ENCODE peak calls at places on chromosome 1, in nine cellular contexts. I is adrenal gland, X is lower leg skin, N is esophagus squamous epithelium, W is Peyer's patch, G is H54, F is tibial nerve, O is H1, D is NB4. B is an unnamed sample.

GRCh38 chr1:45620588-45621500 is 3.0 kb downstream of the CCDC17 start:
- DNase-seq in I (peak; percentile 29), X (no peak), N (no peak), W (no peak), G (no peak), F (no peak), O (peak; percentile 56), D (peak; percentile 11), B (no peak)

GRCh38 chr1:8120693-8121260 is 94.7 kb upstream of the ERRFI1 start:
- DNase-seq in I (no peak), X (no peak), N (no peak), W (no peak), G (no peak), F (no peak), O (no peak), D (peak; percentile 26), B (no peak)

GRCh38 chr1:50108497-50109073 is at the start of gene ELAVL4:
- DNase-seq in I (no peak), X (no peak), N (no peak), W (no peak), G (no peak), F (no peak), O (no peak), D (peak; percentile 55), B (no peak)

GRCh38 chr1:99784809-99785255 is 18.4 kb upstream of the FRRS1 start:
- DNase-seq in I (no peak), X (no peak), N (no peak), W (no peak), G (no peak), F (no peak), O (no peak), D (no peak), B (no peak)

GRCh38 chr1:172970186-172970585 is 80.6 kb downstream of the TNFSF18 start:
- DNase-seq in I (no peak), X (no peak), N (no peak), W (no peak), G (no peak), F (no peak), O (no peak), D (no peak), B (no peak)

GRCh38 chr1:183783896-183784637 is 20.9 kb upstream of the RGL1 start:
- DNase-seq in I (peak; percentile 69), X (no peak), N (no peak), W (no peak), G (peak; percentile 16), F (peak; percentile 51), O (no peak), D (no peak), B (no peak)

GRCh38 chr1:235074335-235075120 is 54.1 kb downstream of the TOMM20 start:
- DNase-seq in I (no peak), X (peak; percentile 56), N (no peak), W (peak; percentile 58), G (no peak), F (no peak), O (no peak), D (peak; percentile 84), B (no peak)

GRCh38 chr1:170445096-170445495 is 86.9 kb upstream of the GORAB start:
- DNase-seq in I (no peak), X (no peak), N (no peak), W (no peak), G (no peak), F (no peak), O (no peak), D (no peak), B (no peak)

GRCh38 chr1:92446990-92447681 is 39.6 kb downstream of the GFI1 start:
- DNase-seq in I (no peak), X (no peak), N (no peak), W (no peak), G (no peak), F (no peak), O (no peak), D (peak; percentile 30), B (no peak)

GRCh38 chr1:27447399-27447798 is 42.6 kb downstream of the WASF2 start:
- DNase-seq in I (no peak), X (no peak), N (no peak), W (no peak), G (no peak), F (no peak), O (no peak), D (no peak), B (no peak)

GRCh38 chr1:147080013-147080661 is 92.1 kb downstream of the PRKAB2 start:
- DNase-seq in I (no peak), X (no peak), N (no peak), W (no peak), G (no peak), F (no peak), O (peak; percentile 72), D (peak; percentile 4), B (no peak)

GRCh38 chr1:96080925-96081324 is 640.7 kb upstream of the PTBP2 start:
- DNase-seq in I (no peak), X (no peak), N (no peak), W (no peak), G (no peak), F (no peak), O (no peak), D (peak; percentile 17), B (no peak)

GRCh38 chr1:23980725-23981063 is 567 bp upstream of the SRSF10 start:
- DNase-seq in I (no peak), X (no peak), N (no peak), W (no peak), G (peak; percentile 51), F (peak; percentile 22), O (peak; percentile 53), D (peak; percentile 88), B (peak; percentile 84)

GRCh38 chr1:54786778-54787177 is 14.3 kb downstream of the TTC22 start:
- DNase-seq in I (no peak), X (no peak), N (no peak), W (no peak), G (no peak), F (no peak), O (no peak), D (no peak), B (no peak)

DNA sequence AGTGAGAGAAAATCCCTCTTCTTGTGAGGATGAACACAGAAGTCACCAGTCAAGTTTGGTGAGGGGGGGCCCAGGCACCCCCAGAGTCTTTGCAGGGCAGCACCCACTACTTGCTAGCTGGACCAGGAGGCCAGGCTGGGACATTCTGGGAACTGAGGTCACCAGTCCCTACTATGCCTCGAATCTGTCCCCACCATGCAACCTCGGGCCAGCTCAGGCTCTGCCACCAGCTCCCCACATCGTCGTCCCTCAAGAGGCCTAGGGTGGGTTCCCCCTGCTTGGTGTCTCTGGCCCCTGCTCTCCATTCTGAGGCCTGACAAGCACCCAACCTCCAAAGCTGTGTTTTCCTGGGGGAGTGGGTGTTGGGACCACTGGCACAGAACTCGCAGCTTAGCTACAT is 22.2 kb upstream of the ZNF678 start:
- DNase-seq in I (no peak), X (no peak), N (no peak), W (no peak), G (no peak), F (no peak), O (no peak), D (no peak), B (no peak)
- TF ChIP-seq POLR2A in I (no peak), X (no peak), N (no peak), W (no peak), G (no peak), F (no peak), O (no peak), D (no peak), B (no peak)

GRCh38 chr1:76695535-76695934 is 171.7 kb upstream of the ST6GALNAC5 start:
- DNase-seq in I (no peak), X (no peak), N (no peak), W (no peak), G (no peak), F (no peak), O (no peak), D (no peak), B (no peak)

GRCh38 chr1:76687324-76688018 is 179.8 kb upstream of the ST6GALNAC5 start:
- DNase-seq in I (no peak), X (no peak), N (no peak), W (no peak), G (no peak), F (no peak), O (no peak), D (no peak), B (no peak)

GRCh38 chr1:76690784-76691183 is 176.5 kb upstream of the ST6GALNAC5 start:
- DNase-seq in I (no peak), X (no peak), N (no peak), W (no peak), G (peak; percentile 4), F (no peak), O (no peak), D (no peak), B (no peak)
- TF ChIP-seq POLR2A in I (no peak), X (no peak), N (no peak), W (no peak), G (no peak), F (no peak), O (no peak), D (no peak), B (no peak)

GRCh38 chr1:156694563-156694962 is 10.8 kb downstream of the CRABP2 start:
- DNase-seq in I (no peak), X (no peak), N (no peak), W (no peak), G (no peak), F (no peak), O (no peak), D (no peak), B (no peak)

GRCh38 chr1:156691665-156692408 is 13.5 kb downstream of the CRABP2 start:
- DNase-seq in I (no peak), X (no peak), N (no peak), W (peak; percentile 43), G (no peak), F (no peak), O (peak; percentile 73), D (peak; percentile 62), B (no peak)

GRCh38 chr1:156693858-156694562 is 11.4 kb downstream of the CRABP2 start:
- DNase-seq in I (no peak), X (no peak), N (no peak), W (no peak), G (no peak), F (no peak), O (peak; percentile 68), D (no peak), B (peak; percentile 32)

GRCh38 chr1:156692409-156692957 is 12.9 kb downstream of the CRABP2 start:
- DNase-seq in I (no peak), X (no peak), N (no peak), W (peak; percentile 48), G (no peak), F (no peak), O (peak; percentile 77), D (no peak), B (no peak)

GRCh38 chr1:156692958-156693857 is 12.2 kb downstream of the CRABP2 start:
- DNase-seq in I (no peak), X (no peak), N (no peak), W (no peak), G (no peak), F (no peak), O (peak; percentile 96), D (peak; percentile 53), B (peak; percentile 50)
- TF ChIP-seq POLR2A in I (no peak), X (no peak), N (no peak), W (no peak), G (no peak), F (no peak), O (peak; percentile 78), D (no peak), B (no peak)

GRCh38 chr1:32939655-32940371 is 24.8 kb downstream of the RNF19B start:
- DNase-seq in I (no peak), X (no peak), N (no peak), W (peak; percentile 57), G (no peak), F (no peak), O (no peak), D (peak; percentile 81), B (peak; percentile 84)
- TF ChIP-seq POLR2A in I (no peak), X (no peak), N (no peak), W (no peak), G (no peak), F (no peak), O (no peak), D (no peak), B (no peak)

B was measured in erythroblast.